ENCODE peak calls at places on chromosomes 7 and 10, in ten cellular contexts. E is activated CD4-positive, alpha-beta T cell treated with anti-CD3 and anti-CD28 coated beads, Interleukin-2, amount 50 U/mL, for 1 hour; A is spleen; C is NCI-H1105; X is AG20443; G is breast epithelium; W is fibroblast of pulmonary artery; U is LoVo; T is adrenal gland; R is cerebellar cortex. F is an unnamed sample.
A peak's percentile ranks its signal among the peaks of the same experiment; 100 is the strongest.

GRCh38 chr7:23205861-23206510 is 24.1 kb downstream of the NUP42 start:
- DNase-seq in E (no peak), A (no peak), C (peak; percentile 20), X (no peak), G (no peak), W (peak; percentile 4), U (no peak), T (no peak), R (no peak), F (peak; percentile 49)

GRCh38 chr10:45373003-45373782 is 823 bp upstream of the ALOX5 start:
- DNase-seq in E (peak; percentile 13), A (peak; percentile 89), C (no peak), X (peak; percentile 10), G (no peak), W (no peak), U (peak; percentile 14), T (no peak), R (peak; percentile 49), F (no peak)

GRCh38 chr10:644076-644942 is 45.2 kb downstream of the DIP2C start:
- DNase-seq in E (no peak), A (no peak), C (no peak), X (no peak), G (no peak), W (no peak), U (no peak), T (no peak), R (no peak), F (no peak)

GRCh38 chr10:78505657-78506056 is 472.0 kb downstream of the RPS24 start:
- DNase-seq in E (no peak), A (no peak), C (no peak), X (no peak), G (no peak), W (no peak), U (no peak), T (no peak), R (no peak), F (no peak)

GRCh38 chr10:4353964-4354363 is 472.0 kb upstream of the AKR1E2 start:
- DNase-seq in E (no peak), A (no peak), C (no peak), X (no peak), G (no peak), W (peak; percentile 81), U (peak; percentile 67), T (no peak), R (no peak), F (peak; percentile 78)

GRCh38 chr7:77575187-77575586 is 38.1 kb downstream of the PTPN12 start:
- DNase-seq in E (no peak), A (no peak), C (no peak), X (no peak), G (no peak), W (no peak), U (no peak), T (no peak), R (no peak), F (peak; percentile 27)

GRCh38 chr10:31381766-31382316 is 62.8 kb downstream of the ZEB1 start:
- DNase-seq in E (no peak), A (no peak), C (no peak), X (no peak), G (no peak), W (peak; percentile 12), U (no peak), T (no peak), R (no peak), F (no peak)

GRCh38 chr7:23260371-23260770 is 13.8 kb downstream of the GPNMB start:
- DNase-seq in E (no peak), A (no peak), C (no peak), X (no peak), G (no peak), W (no peak), U (no peak), T (no peak), R (no peak), F (no peak)

GRCh38 chr10:30529373-30529998 is 95.5 kb downstream of the MAP3K8 start:
- DNase-seq in E (peak; percentile 67), A (peak; percentile 96), C (no peak), X (no peak), G (peak; percentile 45), W (no peak), U (no peak), T (peak; percentile 79), R (no peak), F (no peak)

GRCh38 chr10:92239600-92240288 is 51.1 kb downstream of the CPEB3 start:
- DNase-seq in E (peak; percentile 33), A (peak; percentile 90), C (no peak), X (peak; percentile 63), G (no peak), W (peak; percentile 45), U (peak; percentile 12), T (peak; percentile 67), R (peak; percentile 31), F (peak; percentile 23)

GRCh38 chr10:127535802-127536515 is 13.2 kb upstream of the NPS start:
- DNase-seq in E (no peak), A (no peak), C (no peak), X (no peak), G (peak; percentile 48), W (no peak), U (no peak), T (no peak), R (no peak), F (no peak)

GRCh38 chr10:102229810-102230263 is 3.7 kb downstream of the ELOVL3 start:
- DNase-seq in E (peak; percentile 87), A (peak; percentile 97), C (peak; percentile 51), X (peak; percentile 79), G (peak; percentile 75), W (peak; percentile 79), U (peak; percentile 85), T (peak; percentile 91), R (peak; percentile 84), F (peak; percentile 85)

GRCh38 chr10:82150123-82150900 is 275.3 kb downstream of the NRG3 start:
- DNase-seq in E (no peak), A (no peak), C (no peak), X (no peak), G (no peak), W (peak; percentile 63), U (no peak), T (peak; percentile 51), R (peak; percentile 7), F (peak; percentile 38)

GRCh38 chr7:30727061-30727945 is 24.6 kb upstream of the INMT start:
- DNase-seq in E (peak; percentile 33), A (peak; percentile 79), C (no peak), X (peak; percentile 74), G (no peak), W (no peak), U (no peak), T (no peak), R (no peak), F (no peak)